ENCODE peak calls at places on chromosomes 13 and 19, in four cellular contexts. A is brain microvascular endothelial cell, M is tibial nerve, G is cardiac fibroblast. D is an unnamed sample.

GRCh38 chr13:32824671-32825070 is 191.6 kb upstream of the KL start:
- DNase-seq in M (no peak), G (peak; percentile 83), A (peak; percentile 91), D (no peak)

GRCh38 chr19:28971011-28971410 is 241.9 kb downstream of the UQCRFS1 start:
- DNase-seq in A (no peak), M (no peak), G (peak; percentile 56), D (no peak)

GRCh38 chr13:29868581-29868980 is 18.2 kb upstream of the UBL3 start:
- DNase-seq in A (no peak), G (no peak), M (no peak), D (no peak)

GRCh38 chr19:17755977-17756670 is 4.8 kb downstream of the FCHO1 start:
- DNase-seq in M (no peak), G (peak; percentile 64), A (peak; percentile 25), D (peak; percentile 99)

GRCh38 chr13:75761373-75761772 is 125.2 kb downstream of the LMO7 start:
- DNase-seq in M (no peak), A (no peak), G (peak; percentile 22), D (no peak)

GRCh38 chr19:48553676-48554384 is 1.9 kb downstream of the SULT2B1 start:
- DNase-seq in G (peak; percentile 75), A (peak; percentile 45), M (no peak), D (no peak)

GRCh38 chr19:33444993-33445751 is 71.7 kb downstream of the CEBPG start:
- DNase-seq in M (no peak), G (no peak), A (no peak), D (no peak)

GRCh38 chr19:51811344-51811743 is 16.4 kb downstream of the FPR3 start:
- DNase-seq in G (no peak), M (no peak), A (no peak), D (no peak)

GRCh38 chr13:50526771-50527567 is 316.5 kb downstream of the DLEU7 start:
- DNase-seq in A (no peak), G (no peak), M (no peak), D (no peak)

GRCh38 chr13:67230774-67231480 is 791 bp upstream of the PCDH9 start:
- DNase-seq in A (peak; percentile 48), G (peak; percentile 78), M (peak; percentile 32), D (peak; percentile 56)

GRCh38 chr19:1591421-1592022 is 1.1 kb downstream of the MBD3 start:
- DNase-seq in M (no peak), G (peak; percentile 13), A (no peak), D (no peak)

GRCh38 chr13:25744176-25744575 is 307.6 kb downstream of the SHISA2 start:
- DNase-seq in G (no peak), M (no peak), A (no peak), D (no peak)

GRCh38 chr13:43316997-43317396 is 293.6 kb downstream of the DNAJC15 start:
- DNase-seq in A (peak; percentile 48), M (peak; percentile 23), G (peak; percentile 78), D (no peak)

GRCh38 chr13:109572389-109572788 is 214.0 kb downstream of the IRS2 start:
- DNase-seq in A (no peak), M (no peak), G (no peak), D (no peak)

GRCh38 chr19:31418692-31419430 is 69.6 kb upstream of the TSHZ3 start:
- DNase-seq in A (no peak), G (no peak), M (no peak), D (no peak)

D was measured in posterior cingulate gyrus.